ENCODE peak calls at places on chromosomes 11 and 22, in seven cellular contexts. D is CD4-positive, alpha-beta T cell; Z is amniotic stem cell; P is GM13977; N is AG09319; M is OCI-LY7; Q is mucosa of descending colon. L is an unnamed sample.

GRCh38 chr11:1570896-1571759 is 943 bp downstream of the DUSP8 start:
- DNase-seq in D (no peak), Z (no peak), P (no peak), N (no peak), M (no peak), Q (peak; percentile 68), L (no peak)

GRCh38 chr11:126485021-126485781 is 129.7 kb downstream of the ST3GAL4 start:
- DNase-seq in D (no peak), Z (no peak), P (no peak), N (peak; percentile 10), M (peak; percentile 54), Q (no peak), L (no peak)

GRCh38 chr11:7592706-7593105 is 78.9 kb downstream of the PPFIBP2 start:
- DNase-seq in D (no peak), Z (no peak), P (no peak), N (peak; percentile 82), M (no peak), Q (no peak), L (no peak)

GRCh38 chr11:118448294-118448693 is 12.0 kb downstream of the KMT2A start:
- DNase-seq in D (no peak), Z (no peak), P (peak; percentile 70), N (no peak), M (no peak), Q (no peak), L (no peak)

GRCh38 chr11:37786214-37786755 is 1188.2 kb upstream of the RAG2 start:
- DNase-seq in D (no peak), Z (peak; percentile 53), P (no peak), N (no peak), M (no peak), Q (no peak), L (no peak)

GRCh38 chr11:2137202-2138071 is 1.8 kb downstream of the IGF2 start:
- DNase-seq in D (no peak), Z (peak; percentile 28), P (no peak), N (peak; percentile 81), M (no peak), Q (peak; percentile 58), L (no peak)

GRCh38 chr22:36373258-36373579 is 14.5 kb downstream of the MYH9 start:
- DNase-seq in D (no peak), Z (no peak), P (no peak), N (no peak), M (no peak), Q (peak; percentile 75), L (no peak)

GRCh38 chr22:41780714-41781507 is 19.6 kb upstream of the CCDC134 start:
- DNase-seq in D (peak; percentile 82), Z (no peak), P (peak; percentile 86), N (no peak), M (peak; percentile 78), Q (peak; percentile 93), L (no peak)

GRCh38 chr11:95256204-95256819 is 25.3 kb upstream of the SESN3 start:
- DNase-seq in D (no peak), Z (no peak), P (no peak), N (no peak), M (peak; percentile 80), Q (no peak), L (no peak)

GRCh38 chr11:22938691-22939090 is 78.4 kb upstream of the CCDC179 start:
- DNase-seq in D (no peak), Z (no peak), P (no peak), N (no peak), M (no peak), Q (no peak), L (no peak)